ENCODE peak calls at places on chromosomes 1 and 21, in seven cellular contexts. Q, D, X, Y, O, H and U are unnamed samples.

GRCh38 chr1:90550616-90551406 is 166.3 kb downstream of the BARHL2 start:
- DNase-seq in Q (no peak), D (no peak), X (no peak), Y (no peak), O (no peak), H (no peak), U (peak; percentile 50)

GRCh38 chr21:41681336-41681801 is 85.5 kb downstream of the RIPK4 start:
- DNase-seq in Q (no peak), D (no peak), X (no peak), Y (no peak), O (no peak), H (no peak), U (no peak)

GRCh38 chr1:10679521-10680220 is 116.8 kb downstream of the CASZ1 start:
- DNase-seq in Q (no peak), D (peak; percentile 65), X (peak; percentile 16), Y (no peak), O (no peak), H (peak; percentile 30), U (peak; percentile 90)

GRCh38 chr1:91176250-91176649 is 154.4 kb upstream of the ZNF644 start:
- DNase-seq in Q (no peak), D (no peak), X (no peak), Y (no peak), O (no peak), H (no peak), U (no peak)

GRCh38 chr1:176717052-176717754 is 254.2 kb downstream of the PAPPA2 start:
- DNase-seq in Q (no peak), D (no peak), X (no peak), Y (no peak), O (no peak), H (no peak), U (peak; percentile 6)

GRCh38 chr1:223227486-223228196 is 84.6 kb upstream of the TLR5 start:
- DNase-seq in Q (no peak), D (no peak), X (no peak), Y (no peak), O (no peak), H (no peak), U (no peak)

GRCh38 chr21:44505673-44506278 is 34.2 kb downstream of the KRTAP10-1 start:
- DNase-seq in Q (no peak), D (no peak), X (no peak), Y (no peak), O (no peak), H (no peak), U (no peak)

GRCh38 chr1:78101514-78101913 is 55.7 kb downstream of the GIPC2 start:
- DNase-seq in Q (no peak), D (peak; percentile 82), X (peak; percentile 67), Y (no peak), O (peak; percentile 72), H (peak; percentile 93), U (no peak)

GRCh38 chr1:170530972-170531757 is 801 bp upstream of the GORAB start:
- DNase-seq in Q (no peak), D (no peak), X (no peak), Y (no peak), O (no peak), H (peak; percentile 27), U (peak; percentile 36)

GRCh38 chr1:46991083-46991923 is 32.2 kb upstream of the CYP4X1 start:
- DNase-seq in Q (no peak), D (peak; percentile 23), X (no peak), Y (no peak), O (no peak), H (no peak), U (peak; percentile 47)

GRCh38 chr1:41359211-41360073 is 1.8 kb upstream of the FOXO6 start:
- DNase-seq in Q (no peak), D (no peak), X (no peak), Y (no peak), O (peak; percentile 56), H (peak; percentile 37), U (no peak)

GRCh38 chr1:185490924-185491323 is 173.9 kb upstream of the IVNS1ABP start:
- DNase-seq in Q (no peak), D (no peak), X (no peak), Y (no peak), O (no peak), H (no peak), U (no peak)

GRCh38 chr1:32334864-32335618 is 992 bp downstream of the MARCKSL1 start:
- DNase-seq in Q (peak; percentile 67), D (no peak), X (no peak), Y (peak; percentile 65), O (peak; percentile 80), H (peak; percentile 36), U (peak; percentile 60)